ENCODE peak calls at places on chromosomes 2 and 18, in eight cellular contexts. Q is A549, B is ovary, M is left ventricle myocardium inferior, U is DND-41, D is mucosa of descending colon, S is GM12878, J is sigmoid colon. A is an unnamed sample. For H3K4me1, the result is how much of the 10 kb centered on the place peaks cover.

GRCh38 chr2:48589170-48589767 is 28.4 kb upstream of the GTF2A1L start:
- DNase-seq in B (peak), Q (peak), J (no peak), U (peak), S (no peak), D (no peak), M (peak), A (peak)

GRCh38 chr18:56235773-56236115 is 402.6 kb downstream of the TXNL1 start:
- DNase-seq in J (no peak), S (no peak), D (no peak), B (no peak), U (no peak), Q (no peak), M (no peak), A (no peak)

GRCh38 chr2:85717308-85718005 is 23.3 kb downstream of the GNLY start:
- DNase-seq in B (no peak), M (no peak), J (no peak), Q (no peak), D (no peak), S (no peak), U (no peak), A (no peak)

GRCh38 chr2:234536218-234536989 is 39.5 kb upstream of the ARL4C start:
- DNase-seq in Q (no peak), S (no peak), B (no peak), M (no peak), U (no peak), D (no peak), J (no peak), A (no peak)

GRCh38 chr18:40048886-40049650 is 1906.0 kb upstream of the PIK3C3 start:
- DNase-seq in U (no peak), S (no peak), B (no peak), Q (no peak), D (no peak), M (no peak), J (no peak), A (no peak)

GRCh38 chr2:235737396-235737795 is 243.6 kb downstream of the AGAP1 start:
- DNase-seq in M (no peak), Q (no peak), D (no peak), S (no peak), J (no peak), U (no peak), B (no peak), A (no peak)

GRCh38 chr2:37589298-37589697 is 82.1 kb downstream of the CDC42EP3 start:
- DNase-seq in U (no peak), M (no peak), J (no peak), S (no peak), Q (no peak), D (no peak), B (no peak), A (no peak)

GRCh38 chr2:27185331-27186026 is 26.4 kb upstream of the ATRAID start:
- DNase-seq in Q (no peak), J (peak), B (no peak), D (no peak), M (no peak), S (no peak), U (no peak), A (peak)

GRCh38 chr2:28627722-28628480 is 123.7 kb upstream of the PPP1CB start:
- DNase-seq in D (no peak), S (no peak), J (peak), M (peak), B (peak), U (peak), Q (no peak), A (no peak)

GRCh38 chr2:160458718-160459453 is 34.7 kb downstream of the RBMS1 start:
- DNase-seq in S (no peak), Q (no peak), J (no peak), D (no peak), U (no peak), M (no peak), B (no peak), A (no peak)

GRCh38 chr2:136065907-136066306 is 52.0 kb downstream of the CXCR4 start:
- DNase-seq in Q (no peak), U (no peak), B (no peak), D (no peak), S (no peak), M (no peak), J (no peak), A (no peak)

GRCh38 chr2:15588329-15588919 is 3.2 kb upstream of the DDX1 start:
- DNase-seq in Q (peak), D (peak), B (peak), M (no peak), S (no peak), J (no peak), U (peak), A (peak)

GRCh38 chr2:182636694-182637093 is 79.4 kb upstream of the DNAJC10 start:
- DNase-seq in B (no peak), D (no peak), M (no peak), U (no peak), J (no peak), S (no peak), Q (no peak), A (no peak)

GRCh38 chr2:23649819-23650218 is 264.8 kb downstream of the KLHL29 start:
- DNase-seq in U (peak), D (no peak), M (no peak), J (no peak), B (no peak), Q (no peak), S (no peak), A (no peak)

GRCh38 chr2:105545731-105546622 is 147.1 kb upstream of the FHL2 start:
- DNase-seq in U (peak), M (peak), S (no peak), D (peak), J (no peak), Q (peak), B (peak), A (peak)

GRCh38 chr2:235518317-235519090 is 24.7 kb downstream of the AGAP1 start:
- DNase-seq in J (no peak), M (no peak), S (no peak), D (peak), U (no peak), Q (no peak), B (no peak), A (no peak)

GRCh38 chr18:58605027-58606020 is 23.6 kb downstream of the ALPK2 start:
- DNase-seq in S (peak), D (no peak), M (no peak), J (no peak), U (no peak), B (no peak), Q (no peak), A (no peak)

GRCh38 chr2:155633887-155634570 is 698.5 kb downstream of the NR4A2 start:
- DNase-seq in J (no peak), M (no peak), Q (no peak), D (no peak), U (no peak), B (no peak), S (peak), A (no peak)

DNA sequence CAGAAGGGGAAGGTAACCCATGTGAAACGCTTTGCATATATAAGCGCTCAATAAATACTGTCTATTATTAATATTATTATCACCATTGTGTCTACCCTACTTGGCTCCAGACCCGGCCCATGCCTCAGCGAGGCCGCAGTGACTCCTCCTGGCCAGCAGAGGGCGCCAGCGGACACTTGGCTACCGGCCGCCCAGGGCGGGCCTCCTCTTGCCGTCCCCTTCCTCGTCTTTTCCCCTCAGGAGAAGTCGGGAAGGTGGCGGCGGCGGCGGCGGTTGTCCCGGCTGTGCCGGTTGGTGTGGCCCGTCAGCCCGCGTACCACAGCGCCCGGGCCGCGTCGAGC is at the start of gene AGFG1:
- DNase-seq in S (no peak), J (peak), U (peak), M (peak), D (peak), B (peak), Q (peak), A (peak)
- H3K4me3 ChIP-seq in S (peak), J (peak), U (peak), M (peak), D (peak), B (peak), Q (peak), A (peak)

GRCh38 chr18:46411191-46411590 is 245.8 kb downstream of the LOXHD1 start:
- DNase-seq in Q (no peak), S (no peak), J (no peak), B (peak), U (no peak), D (no peak), M (no peak), A (no peak)

GRCh38 chr18:46406539-46406932 is 250.5 kb downstream of the LOXHD1 start:
- DNase-seq in S (no peak), U (no peak), J (no peak), D (no peak), Q (no peak), M (no peak), B (no peak), A (no peak)

GRCh38 chr18:46405832-46406538 is 251.0 kb downstream of the LOXHD1 start:
- DNase-seq in D (no peak), M (no peak), Q (no peak), U (no peak), B (no peak), J (no peak), S (no peak), A (no peak)

GRCh38 chr18:46408334-46408987 is 248.6 kb downstream of the LOXHD1 start:
- DNase-seq in J (no peak), D (no peak), Q (peak), M (no peak), U (no peak), B (no peak), S (no peak), A (no peak)

DNA sequence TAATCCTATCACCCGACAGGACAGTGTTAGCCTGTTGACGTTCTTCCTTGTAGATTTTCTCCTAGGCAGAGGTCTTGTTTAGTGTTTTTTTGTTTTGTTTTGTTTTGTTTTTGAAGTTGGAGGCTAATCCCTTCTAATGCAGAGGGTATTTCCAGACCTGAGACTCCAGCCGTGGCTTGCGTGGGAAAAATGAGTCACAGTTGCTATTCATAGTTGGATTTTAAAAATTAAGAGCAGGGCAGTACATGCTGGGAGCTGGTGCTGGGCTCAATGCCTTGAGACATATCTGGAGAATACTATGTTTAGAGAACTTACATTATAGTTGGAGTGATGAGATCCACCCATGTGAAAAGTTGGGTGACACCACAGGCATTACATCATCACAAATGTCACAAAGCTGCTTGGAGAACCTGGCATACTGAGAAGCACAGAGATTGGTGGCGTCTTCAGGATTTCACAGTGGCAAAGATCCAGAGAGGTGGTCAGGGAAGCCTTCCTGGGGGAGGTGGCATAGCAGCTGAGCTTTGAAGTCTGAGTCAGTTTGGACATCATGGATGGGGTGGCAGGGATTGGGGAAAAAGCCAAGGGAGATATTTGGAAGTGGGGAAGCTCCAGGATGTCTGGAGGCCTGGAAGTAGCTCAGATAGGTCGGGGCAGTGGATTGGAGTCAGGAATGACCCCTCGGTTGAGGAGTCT is 249.4 kb downstream of the LOXHD1 start:
- DNase-seq in B (no peak), M (no peak), S (no peak), J (peak), Q (no peak), U (no peak), D (no peak), A (no peak)
- H3K4me1 ChIP-seq in B (under half), M (half or more), S (under half), J (under half), Q (under half), U (under half), D (under half), A (under half)

GRCh38 chr2:217160978-217161973 is 301.4 kb upstream of the TNP1 start:
- DNase-seq in U (no peak), M (no peak), S (no peak), J (no peak), D (no peak), B (no peak), Q (no peak), A (peak)

GRCh38 chr2:217162533-217162932 is 302.7 kb upstream of the TNP1 start:
- DNase-seq in B (peak), S (no peak), U (peak), D (no peak), J (no peak), Q (no peak), M (no peak), A (no peak)

GRCh38 chr2:217166241-217166640 is 306.4 kb upstream of the TNP1 start:
- DNase-seq in J (no peak), M (no peak), B (no peak), S (peak), U (no peak), Q (no peak), D (no peak), A (peak)

GRCh38 chr2:217165547-217165946 is 305.7 kb upstream of the TNP1 start:
- DNase-seq in M (no peak), B (no peak), Q (no peak), J (no peak), S (no peak), U (no peak), D (no peak), A (no peak)

GRCh38 chr2:217164008-217164407 is 304.1 kb upstream of the TNP1 start:
- DNase-seq in Q (no peak), M (no peak), U (no peak), S (no peak), B (no peak), J (no peak), D (no peak), A (no peak)
- H3K4me3 ChIP-seq in Q (no peak), M (no peak), U (no peak), S (no peak), B (no peak), J (no peak), D (no peak), A (no peak)

GRCh38 chr18:22191346-22191710 is 21.9 kb downstream of the GATA6 start:
- DNase-seq in M (no peak), U (no peak), D (no peak), J (no peak), S (no peak), Q (no peak), B (no peak), A (no peak)
- H3K4me1 ChIP-seq in M (half or more), U (under half), D (under half), J (under half), S (under half), Q (under half), B (under half), A (under half)

GRCh38 chr18:79438581-79438980 is 42.9 kb downstream of the NFATC1 start:
- DNase-seq in S (no peak), M (no peak), B (no peak), U (no peak), J (no peak), D (no peak), Q (no peak), A (no peak)
- H3K4me3 ChIP-seq in S (no peak), M (no peak), B (no peak), U (no peak), J (no peak), D (no peak), Q (no peak), A (no peak)

GRCh38 chr2:44779793-44780192 is 161.7 kb upstream of the SIX3 start:
- DNase-seq in D (no peak), J (no peak), U (no peak), M (no peak), B (no peak), Q (no peak), S (peak), A (no peak)
- H3K4me1 ChIP-seq in D (under half), J (under half), U (under half), M (under half), B (under half), Q (under half), S (under half), A (under half)

GRCh38 chr2:213237251-213237650 is 47.0 kb upstream of the SPAG16 start:
- DNase-seq in S (no peak), D (no peak), M (no peak), Q (no peak), B (no peak), J (no peak), U (no peak), A (no peak)
- H3K4me3 ChIP-seq in S (peak), D (no peak), M (no peak), Q (no peak), B (no peak), J (no peak), U (no peak), A (no peak)

A was measured in testis.